ENCODE peak calls at places on chromosomes 13 and 19, in five cellular contexts. K is mammary epithelial cell, A is A549, O is endothelial cell, S is AG04449. C is an unnamed sample.

GRCh38 chr19:50381881-50382729 is 2.0 kb upstream of the POLD1 start:
- DNase-seq in K (no peak), A (no peak), O (no peak), S (no peak), C (no peak)

GRCh38 chr19:3821857-3822364 is 35.7 kb upstream of the MATK start:
- DNase-seq in K (no peak), A (peak), O (peak), S (no peak), C (peak)

GRCh38 chr13:24459234-24459633 is 53.3 kb downstream of the PARP4 start:
- DNase-seq in K (no peak), A (no peak), O (no peak), S (peak), C (peak)

GRCh38 chr13:39329182-39329639 is 273.8 kb downstream of the LHFPL6 start:
- DNase-seq in K (no peak), A (no peak), O (no peak), S (no peak), C (no peak)

GRCh38 chr13:49265822-49266221 is 18.1 kb downstream of the CDADC1 start:
- DNase-seq in K (no peak), A (no peak), O (no peak), S (no peak), C (peak)

GRCh38 chr13:107743983-107744382 is 471.4 kb downstream of the LIG4 start:
- DNase-seq in K (no peak), A (no peak), O (no peak), S (no peak), C (no peak)

GRCh38 chr19:40610396-40611064 is 9.4 kb downstream of the LTBP4 start:
- DNase-seq in K (peak), A (no peak), O (no peak), S (no peak), C (no peak)

GRCh38 chr13:44273991-44274810 is 99.4 kb upstream of the SERP2 start:
- DNase-seq in K (no peak), A (no peak), O (no peak), S (no peak), C (peak)

GRCh38 chr13:75877092-75877491 is 241.0 kb downstream of the LMO7 start:
- DNase-seq in K (no peak), A (no peak), O (no peak), S (no peak), C (no peak)

GRCh38 chr19:32397736-32398135 is 7.8 kb upstream of the DPY19L3 start:
- DNase-seq in K (peak), A (peak), O (no peak), S (no peak), C (peak)

GRCh38 chr13:109207618-109208017 is 578.2 kb downstream of the MYO16 start:
- DNase-seq in K (no peak), A (no peak), O (no peak), S (no peak), C (no peak)

GRCh38 chr19:32615569-32615968 is 34.6 kb downstream of the PDCD5 start:
- DNase-seq in K (no peak), A (no peak), O (no peak), S (no peak), C (no peak)

GRCh38 chr13:21672811-21673591 is 2.1 kb downstream of the FGF9 start:
- DNase-seq in K (no peak), A (no peak), O (no peak), S (no peak), C (no peak)

GRCh38 chr19:11286312-11286974 is 9.5 kb upstream of the TSPAN16 start:
- DNase-seq in K (no peak), A (no peak), O (no peak), S (no peak), C (peak)

GRCh38 chr13:97005631-97006262 is 11.5 kb upstream of the OXGR1 start:
- DNase-seq in K (peak), A (no peak), O (no peak), S (no peak), C (peak)

GRCh38 chr19:8239528-8240273 is 30.5 kb downstream of the CERS4 start:
- DNase-seq in K (no peak), A (no peak), O (no peak), S (no peak), C (no peak)

GRCh38 chr19:14135985-14136508 is 342 bp downstream of the ASF1B start:
- DNase-seq in K (no peak), A (no peak), O (no peak), S (no peak), C (no peak)

GRCh38 chr19:23597661-23598060 is 89.4 kb downstream of the ZNF675 start:
- DNase-seq in K (no peak), A (no peak), O (no peak), S (no peak), C (no peak)

GRCh38 chr13:27979001-27979643 is 9.4 kb downstream of the URAD start:
- DNase-seq in K (no peak), A (no peak), O (no peak), S (no peak), C (no peak)

GRCh38 chr19:33260628-33261418 is 35.2 kb upstream of the SLC7A10 start:
- DNase-seq in K (no peak), A (no peak), O (no peak), S (no peak), C (no peak)

GRCh38 chr13:44052843-44053607 is 173.3 kb downstream of the LACC1 start:
- DNase-seq in K (no peak), A (no peak), O (peak), S (no peak), C (peak)

GRCh38 chr13:52001120-52001731 is 10.0 kb downstream of the ATP7B start:
- DNase-seq in K (no peak), A (peak), O (no peak), S (no peak), C (peak)

GRCh38 chr19:48355555-48355954 is 8.2 kb downstream of the TMEM143 start:
- DNase-seq in K (no peak), A (no peak), O (no peak), S (no peak), C (no peak)

GRCh38 chr19:4660181-4660791 is 9.9 kb downstream of the MYDGF start:
- DNase-seq in K (no peak), A (peak), O (peak), S (no peak), C (no peak)

GRCh38 chr19:5340637-5341447 is at the start of gene PTPRS:
- DNase-seq in K (peak), A (peak), O (peak), S (no peak), C (peak)

GRCh38 chr19:47407417-47407774 is 11.9 kb downstream of the MEIS3 start:
- DNase-seq in K (no peak), A (no peak), O (no peak), S (no peak), C (no peak)

GRCh38 chr19:15587663-15588062 is 27.4 kb upstream of the CYP4F8 start:
- DNase-seq in K (no peak), A (no peak), O (no peak), S (no peak), C (no peak)

GRCh38 chr19:19900124-19900523 is 622 bp upstream of the ZNF93 start:
- DNase-seq in K (peak), A (no peak), O (peak), S (peak), C (peak)

GRCh38 chr19:37227996-37228395 is 10.0 kb downstream of the ZNF383 start:
- DNase-seq in K (no peak), A (peak), O (peak), S (no peak), C (no peak)

GRCh38 chr13:92436927-92437326 is 789.7 kb upstream of the GPC6 start:
- DNase-seq in K (no peak), A (no peak), O (no peak), S (no peak), C (no peak)

GRCh38 chr19:19661675-19662251 is 1.7 kb downstream of the ATP13A1 start:
- DNase-seq in K (no peak), A (no peak), O (no peak), S (no peak), C (no peak)

GRCh38 chr13:56216221-56216620 is 924.5 kb upstream of the PRR20A start:
- DNase-seq in K (no peak), A (no peak), O (no peak), S (no peak), C (no peak)

GRCh38 chr13:113901642-113902041 is 37.8 kb upstream of the GAS6 start:
- DNase-seq in K (no peak), A (no peak), O (no peak), S (no peak), C (no peak)

GRCh38 chr19:1674293-1674679 is 21.9 kb upstream of the TCF3 start:
- DNase-seq in K (no peak), A (no peak), O (no peak), S (no peak), C (no peak)

GRCh38 chr13:27919934-27920676 is at the start of gene PDX1:
- DNase-seq in K (peak), A (no peak), O (peak), S (no peak), C (no peak)

GRCh38 chr13:100063906-100064305 is 25.0 kb upstream of the PCCA start:
- DNase-seq in K (no peak), A (no peak), O (no peak), S (no peak), C (no peak)

GRCh38 chr19:2081873-2082810 is 14.0 kb downstream of the MOB3A start:
- DNase-seq in K (no peak), A (no peak), O (no peak), S (no peak), C (no peak)

GRCh38 chr13:52447815-52448552 is 2.5 kb downstream of the VPS36 start:
- DNase-seq in K (peak), A (no peak), O (no peak), S (no peak), C (no peak)

GRCh38 chr19:44741258-44741731 is 7.2 kb upstream of the BCL3 start:
- DNase-seq in K (peak), A (peak), O (no peak), S (no peak), C (peak)
- TF ChIP-seq CTCF in K (no peak), A (no peak), O (no peak), S (no peak), C (no peak)

GRCh38 chr13:98039261-98039660 is 85.8 kb downstream of the IPO5 start:
- DNase-seq in K (no peak), A (no peak), O (no peak), S (no peak), C (no peak)

GRCh38 chr13:98041081-98041820 is 87.8 kb downstream of the IPO5 start:
- DNase-seq in K (peak), A (no peak), O (no peak), S (no peak), C (no peak)

GRCh38 chr13:98035373-98035772 is 81.9 kb downstream of the IPO5 start:
- DNase-seq in K (no peak), A (no peak), O (no peak), S (no peak), C (no peak)

GRCh38 chr13:98044301-98044700 is 90.8 kb downstream of the IPO5 start:
- DNase-seq in K (peak), A (no peak), O (no peak), S (no peak), C (no peak)

DNA sequence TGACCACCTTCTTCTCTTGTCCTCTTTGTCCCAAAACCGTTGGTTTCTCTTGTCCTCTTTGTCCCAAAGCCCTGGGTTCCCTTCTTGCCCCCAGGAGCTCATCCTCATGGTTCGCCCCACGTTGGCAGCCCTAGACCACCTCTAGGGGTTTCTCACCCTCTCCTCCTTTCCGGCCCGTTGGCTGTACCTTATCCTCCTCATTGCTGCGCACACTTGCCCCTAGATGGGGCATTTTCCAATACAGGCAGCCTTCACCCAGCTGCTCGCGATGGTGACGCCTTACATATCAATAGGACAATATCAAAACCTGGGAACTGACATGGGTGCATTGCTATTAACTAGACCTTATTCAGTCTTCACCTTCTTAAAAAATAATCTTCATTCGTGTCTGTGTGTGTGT is 86.5 kb downstream of the IPO5 start:
- DNase-seq in K (no peak), A (no peak), O (no peak), S (no peak), C (no peak)
- TF ChIP-seq CTCF in K (no peak), A (no peak), O (no peak), S (no peak), C (no peak)

DNA sequence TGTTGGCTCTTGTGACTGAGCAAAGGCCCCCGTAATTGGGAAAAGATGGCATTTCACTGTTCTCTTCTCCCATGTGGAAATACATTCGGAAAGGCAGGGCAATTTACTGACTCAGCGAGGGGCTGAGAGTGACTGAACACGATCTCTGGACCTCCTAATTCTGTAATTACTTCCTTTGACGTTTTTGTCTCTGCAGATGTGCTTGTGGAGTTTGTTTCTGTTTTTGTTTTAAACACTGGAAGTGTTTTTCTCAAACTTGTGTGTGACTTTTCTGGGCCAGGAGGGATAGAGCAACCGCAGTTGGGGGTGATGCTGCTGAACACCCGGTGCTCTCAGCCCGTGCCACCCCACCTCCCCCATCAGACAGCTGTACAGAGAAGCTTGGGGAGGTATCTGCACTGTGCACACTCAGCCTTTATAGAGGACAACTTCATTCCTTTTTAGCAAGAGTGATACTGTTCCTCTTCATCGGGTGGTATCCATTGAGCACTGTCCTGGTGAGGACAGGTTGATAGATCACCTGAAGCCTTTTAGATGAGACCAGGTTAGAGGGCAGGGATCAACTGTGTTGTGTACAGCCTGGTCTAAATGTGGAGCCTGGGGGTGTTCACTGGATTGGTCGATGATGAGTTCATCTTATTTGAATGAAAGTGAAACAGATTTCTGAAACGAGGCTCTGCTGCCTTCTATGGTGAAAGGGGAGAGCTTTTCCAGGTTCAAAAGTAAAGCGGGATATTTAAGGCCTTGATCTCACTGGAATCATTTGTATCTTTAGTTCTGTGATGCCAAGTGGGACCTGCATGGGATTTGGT is 117.4 kb downstream of the ESD start:
- DNase-seq in K (no peak), A (no peak), O (no peak), S (no peak), C (peak)
- TF ChIP-seq CTCF in K (no peak), A (no peak), O (no peak), S (peak), C (peak)

DNA sequence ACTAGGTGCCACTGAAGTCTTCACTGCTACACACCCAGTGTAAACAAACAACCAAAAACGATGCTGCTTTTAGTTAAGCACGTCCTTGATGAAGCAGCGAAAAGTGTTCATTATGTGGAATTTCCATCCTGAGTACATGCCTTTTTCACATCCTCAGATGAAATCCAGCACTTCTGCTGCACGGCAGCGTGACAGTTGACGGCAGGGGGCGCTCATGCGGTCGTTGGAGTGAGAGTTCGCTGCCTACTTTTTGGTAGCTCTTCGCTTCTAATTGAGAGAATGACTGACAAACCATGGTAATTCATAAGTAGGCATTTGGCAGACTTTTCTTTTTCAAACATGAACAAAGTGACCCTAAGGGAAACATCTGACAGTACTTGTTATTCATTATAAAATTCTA is 1124.9 kb downstream of the EFNB2 start:
- DNase-seq in K (peak), A (peak), O (peak), S (no peak), C (peak)
- TF ChIP-seq CTCF in K (peak), A (peak), O (peak), S (peak), C (peak)

GRCh38 chr13:90420683-90421082 is 926.8 kb upstream of the MIR17HG start:
- DNase-seq in K (no peak), A (no peak), O (no peak), S (no peak), C (peak)
- TF ChIP-seq CTCF in K (no peak), A (no peak), O (no peak), S (peak), C (peak)